ENCODE peak calls at places on chromosomes 16 and 17, in nine cellular contexts. C, K, H, R, B, D, G, M and N are unnamed samples.

GRCh38 chr16:49690778-49691177 is 165.1 kb downstream of the ZNF423 start:
- DNase-seq in K (no peak), M (no peak), C (no peak), H (no peak), B (no peak), D (no peak), R (no peak), G (no peak), N (no peak)

GRCh38 chr16:86392751-86393150 is 117.6 kb upstream of the FOXF1 start:
- DNase-seq in K (peak), C (no peak), M (no peak), B (no peak), H (no peak), R (no peak), D (no peak), G (no peak), N (no peak)

GRCh38 chr17:64007838-64008282 is 9.7 kb downstream of the PRR29 start:
- DNase-seq in K (no peak), C (no peak), D (peak), G (peak), H (no peak), B (no peak), R (no peak), M (no peak), N (no peak)

GRCh38 chr16:80693553-80693952 is 110.8 kb downstream of the CDYL2 start:
- DNase-seq in G (no peak), D (no peak), K (peak), B (no peak), C (no peak), H (no peak), R (no peak), M (no peak), N (no peak)

GRCh38 chr16:50494501-50495491 is 53.4 kb upstream of the NKD1 start:
- DNase-seq in H (no peak), G (no peak), C (no peak), M (no peak), D (no peak), R (no peak), K (no peak), B (no peak), N (no peak)

GRCh38 chr16:67995423-67995822 is 3.9 kb downstream of the DPEP2 start:
- DNase-seq in D (no peak), R (no peak), B (no peak), G (no peak), C (no peak), K (no peak), M (no peak), H (no peak), N (no peak)

GRCh38 chr16:8845699-8846298 is 23.0 kb downstream of the CARHSP1 start:
- DNase-seq in M (no peak), D (no peak), R (no peak), K (no peak), G (no peak), B (no peak), H (no peak), C (no peak), N (no peak)

GRCh38 chr17:6070895-6071511 is 824 bp downstream of the WSCD1 start:
- DNase-seq in B (peak), H (no peak), K (no peak), D (no peak), M (no peak), G (peak), R (no peak), C (no peak), N (no peak)

GRCh38 chr16:27951752-27952151 is 111.8 kb downstream of the GSG1L start:
- DNase-seq in B (no peak), C (no peak), G (no peak), H (no peak), K (peak), R (no peak), M (no peak), D (no peak), N (peak)

GRCh38 chr16:28258571-28258970 is 33.8 kb upstream of the SBK1 start:
- DNase-seq in B (peak), K (peak), M (no peak), H (peak), G (peak), D (no peak), R (no peak), C (no peak), N (no peak)

GRCh38 chr16:82059161-82059982 is 24.3 kb downstream of the HSD17B2 start:
- DNase-seq in B (no peak), K (no peak), R (no peak), C (no peak), H (no peak), G (no peak), M (no peak), D (no peak), N (no peak)

GRCh38 chr17:48882272-48882671 is 10.3 kb upstream of the ATP5MC1 start:
- DNase-seq in H (no peak), G (no peak), M (no peak), R (no peak), K (no peak), C (no peak), B (no peak), D (no peak), N (no peak)

GRCh38 chr16:5852151-5852550 is 754.6 kb upstream of the EEF2KMT start:
- DNase-seq in K (no peak), B (no peak), C (no peak), G (no peak), D (no peak), R (no peak), M (no peak), H (no peak), N (no peak)

GRCh38 chr17:82458885-82459424 is 414 bp downstream of the NARF start:
- DNase-seq in H (no peak), M (no peak), K (peak), R (peak), D (no peak), C (no peak), G (no peak), B (peak), N (no peak)

GRCh38 chr16:52384378-52384777 is 162.6 kb downstream of the TOX3 start:
- DNase-seq in K (no peak), R (no peak), G (no peak), B (no peak), D (no peak), M (no peak), C (no peak), H (no peak), N (no peak)

GRCh38 chr16:25140459-25140858 is 28.9 kb downstream of the LCMT1 start:
- DNase-seq in G (no peak), D (no peak), R (no peak), K (peak), M (no peak), H (no peak), C (peak), B (no peak), N (no peak)

GRCh38 chr17:48611681-48612455 is 1.1 kb upstream of the HOXB7 start:
- DNase-seq in R (no peak), D (peak), C (no peak), B (peak), M (no peak), G (no peak), H (no peak), K (no peak), N (no peak)

GRCh38 chr16:67206129-67206837 is 7.4 kb downstream of the ELMO3 start:
- DNase-seq in M (no peak), C (no peak), G (no peak), D (no peak), B (no peak), K (no peak), H (no peak), R (no peak), N (no peak)

GRCh38 chr16:28609631-28610594 is at the start of gene SULT1A1:
- DNase-seq in H (peak), M (no peak), K (no peak), B (no peak), C (no peak), R (peak), G (peak), D (peak), N (no peak)

GRCh38 chr16:11358531-11358930 is 13.3 kb downstream of the RMI2 start:
- DNase-seq in C (no peak), M (no peak), K (no peak), R (no peak), D (no peak), G (no peak), B (no peak), H (no peak), N (no peak)

GRCh38 chr16:27801259-27801945 is 251.5 kb downstream of the KATNIP start:
- DNase-seq in D (no peak), C (no peak), M (no peak), H (no peak), R (no peak), K (no peak), B (no peak), G (no peak), N (no peak)

GRCh38 chr16:64133396-64133795 is 988.5 kb downstream of the CDH11 start:
- DNase-seq in G (peak), C (no peak), M (no peak), K (no peak), B (no peak), R (no peak), D (no peak), H (no peak), N (no peak)

GRCh38 chr17:76735006-76735405 is 2.1 kb downstream of the SRSF2 start:
- DNase-seq in M (no peak), D (no peak), H (no peak), B (peak), C (no peak), R (no peak), G (no peak), K (peak), N (no peak)

GRCh38 chr17:35765086-35765710 is 4.5 kb downstream of the C17orf50 start:
- DNase-seq in G (peak), D (no peak), H (no peak), R (no peak), M (no peak), B (peak), C (no peak), K (no peak), N (no peak)

GRCh38 chr17:55478971-55479370 is 32.3 kb downstream of the SMIM36 start:
- DNase-seq in K (no peak), C (no peak), R (no peak), M (no peak), D (no peak), H (no peak), B (no peak), G (no peak), N (no peak)

GRCh38 chr17:77476920-77477805 is 336.4 kb downstream of the SEC14L1 start:
- DNase-seq in D (no peak), B (no peak), R (peak), G (peak), H (peak), K (peak), C (peak), M (peak), N (peak)

GRCh38 chr16:84199097-84199496 is 8.1 kb downstream of the ADAD2 start:
- DNase-seq in H (no peak), D (no peak), M (no peak), K (no peak), C (no peak), G (no peak), R (no peak), B (no peak), N (no peak)

GRCh38 chr16:12094537-12095265 is 118.2 kb downstream of the SNX29 start:
- DNase-seq in M (no peak), C (no peak), B (no peak), K (no peak), R (no peak), D (no peak), H (no peak), G (no peak), N (peak)

GRCh38 chr17:38464723-38465419 is 36.6 kb downstream of the ARHGAP23 start:
- DNase-seq in G (peak), K (peak), B (peak), M (no peak), C (peak), R (peak), H (peak), D (no peak), N (peak)

GRCh38 chr16:77603656-77604055 is 118.7 kb upstream of the NUDT7 start:
- DNase-seq in B (no peak), R (no peak), H (no peak), K (no peak), D (no peak), G (no peak), M (no peak), C (no peak), N (no peak)

GRCh38 chr16:88673685-88674398 is 11.0 kb upstream of the MVD start:
- DNase-seq in D (no peak), B (no peak), R (no peak), H (peak), C (no peak), K (no peak), M (no peak), G (no peak), N (no peak)

GRCh38 chr17:8606415-8606814 is 24.1 kb downstream of the MYH10 start:
- DNase-seq in G (no peak), M (no peak), H (peak), B (no peak), K (no peak), D (no peak), R (no peak), C (no peak), N (no peak)

GRCh38 chr17:19986941-19987714 is 9.5 kb upstream of the AKAP10 start:
- DNase-seq in D (peak), G (no peak), M (no peak), R (no peak), K (no peak), B (no peak), C (no peak), H (no peak), N (no peak)

GRCh38 chr17:17177186-17177585 is 28.9 kb downstream of the PLD6 start:
- DNase-seq in D (no peak), M (no peak), R (no peak), C (no peak), G (no peak), B (no peak), H (no peak), K (no peak), N (no peak)

GRCh38 chr17:57068222-57068658 is 16.8 kb upstream of the AKAP1 start:
- DNase-seq in D (peak), M (no peak), C (no peak), B (no peak), G (no peak), H (no peak), K (no peak), R (no peak), N (no peak)

GRCh38 chr16:12766853-12767252 is 36.8 kb downstream of the CPPED1 start:
- DNase-seq in H (no peak), B (no peak), C (no peak), D (no peak), R (no peak), G (no peak), K (no peak), M (no peak), N (no peak)

GRCh38 chr16:53131363-53132071 is 76.7 kb downstream of the CHD9 start:
- DNase-seq in C (peak), D (peak), B (no peak), R (peak), G (peak), H (peak), K (peak), M (peak), N (peak)

GRCh38 chr17:40915199-40915661 is 22.2 kb downstream of the KRT23 start:
- DNase-seq in R (no peak), C (no peak), K (peak), D (no peak), G (no peak), M (no peak), H (no peak), B (no peak), N (no peak)

DNA sequence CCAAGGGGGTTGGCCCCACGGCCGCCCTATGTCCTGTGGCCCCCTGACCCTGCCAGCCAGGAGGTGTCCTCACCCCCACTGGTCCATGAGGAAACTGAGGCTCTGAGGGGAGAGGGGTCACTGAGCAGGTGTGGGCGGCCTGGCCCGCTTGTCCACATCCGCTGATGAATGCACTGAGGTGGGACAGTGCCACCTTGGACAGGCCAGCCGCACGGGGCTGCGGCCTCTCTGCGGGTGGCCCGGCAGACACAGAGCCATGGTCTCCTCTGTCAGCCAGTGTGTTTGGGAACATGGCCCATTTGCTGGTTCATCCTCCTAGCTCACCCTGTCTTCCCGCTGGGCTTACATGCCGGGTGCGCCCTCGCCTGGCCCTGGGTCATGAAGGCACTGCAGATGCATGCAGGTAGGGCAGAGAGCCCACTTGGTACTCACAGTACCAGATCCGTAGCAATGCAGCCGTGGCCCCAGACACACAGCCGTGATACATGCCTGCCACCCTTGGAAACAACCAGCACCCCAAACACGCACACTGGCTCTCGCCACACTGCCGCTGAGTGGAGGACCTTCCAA is 93.9 kb downstream of the ENGASE start:
- DNase-seq in G (no peak), M (no peak), C (no peak), D (no peak), B (no peak), R (no peak), K (no peak), H (no peak), N (no peak)
- TF ChIP-seq CTCF in G (no peak), M (no peak), C (no peak), D (no peak), B (no peak), R (no peak), K (no peak), H (no peak), N (no peak)

DNA sequence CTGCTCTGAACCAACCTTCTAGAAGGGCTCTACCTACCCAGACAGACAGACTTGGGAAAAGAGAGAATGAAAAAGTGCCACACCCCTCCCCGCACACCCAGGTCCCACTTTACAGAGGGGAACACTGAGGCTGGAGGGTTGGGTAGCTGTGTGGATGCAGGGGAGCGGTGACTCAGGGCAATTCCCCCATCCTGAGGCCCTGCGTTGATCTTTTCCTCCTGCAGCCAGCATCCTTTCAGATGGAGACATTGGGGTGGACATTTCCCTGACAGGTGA is 10.0 kb downstream of the CETP start:
- DNase-seq in G (no peak), H (no peak), D (no peak), B (no peak), R (no peak), M (no peak), K (no peak), C (no peak), N (no peak)
- H3K27ac ChIP-seq in G (no peak), H (no peak), D (no peak), B (no peak), R (no peak), M (no peak), K (no peak), C (no peak), N (no peak)

GRCh38 chr17:5019475-5019956 is 15.7 kb downstream of the SLC52A1 start:
- DNase-seq in D (no peak), B (peak), G (no peak), K (peak), R (no peak), C (no peak), M (peak), H (no peak), N (no peak)
- TF ChIP-seq CTCF in D (peak), B (peak), G (no peak), K (peak), R (no peak), C (no peak), M (no peak), H (no peak), N (no peak)

GRCh38 chr17:81032641-81033422 is 2.1 kb upstream of the BAIAP2 start:
- DNase-seq in G (no peak), M (no peak), C (no peak), B (no peak), R (no peak), K (no peak), D (no peak), H (peak), N (no peak)

GRCh38 chr17:81034168-81034777 is 678 bp upstream of the BAIAP2 start:
- DNase-seq in G (no peak), K (no peak), M (no peak), B (peak), C (no peak), D (peak), H (peak), R (no peak), N (no peak)

GRCh38 chr17:81031571-81032550 is 3.1 kb upstream of the BAIAP2 start:
- DNase-seq in M (peak), K (no peak), R (peak), H (peak), C (no peak), B (no peak), G (no peak), D (no peak), N (no peak)

GRCh38 chr17:81034779-81035388 is at the start of gene BAIAP2:
- DNase-seq in R (peak), G (peak), B (peak), M (peak), C (peak), H (peak), D (peak), K (peak), N (peak)

GRCh38 chr17:81033535-81034167 is 1.3 kb upstream of the BAIAP2 start:
- DNase-seq in G (no peak), M (no peak), H (peak), R (no peak), C (no peak), B (no peak), K (no peak), D (no peak), N (no peak)
- H3K27ac ChIP-seq in G (no peak), M (no peak), H (peak), R (peak), C (no peak), B (no peak), K (peak), D (no peak), N (no peak)

GRCh38 chr17:29178750-29179231 is 1.4 kb downstream of the MYO18A start:
- DNase-seq in K (no peak), H (no peak), G (no peak), D (peak), M (no peak), R (no peak), B (no peak), C (no peak), N (peak)

GRCh38 chr17:29177541-29177870 is 2.7 kb downstream of the MYO18A start:
- DNase-seq in H (no peak), R (no peak), C (no peak), G (no peak), B (no peak), K (no peak), D (no peak), M (no peak), N (no peak)

GRCh38 chr17:29175349-29175748 is 4.8 kb downstream of the MYO18A start:
- DNase-seq in R (no peak), B (no peak), C (no peak), K (no peak), H (no peak), G (no peak), M (no peak), D (no peak), N (no peak)

GRCh38 chr17:29177871-29178749 is 2.1 kb downstream of the MYO18A start:
- DNase-seq in K (no peak), D (peak), M (no peak), G (no peak), C (peak), H (peak), R (no peak), B (no peak), N (peak)

DNA sequence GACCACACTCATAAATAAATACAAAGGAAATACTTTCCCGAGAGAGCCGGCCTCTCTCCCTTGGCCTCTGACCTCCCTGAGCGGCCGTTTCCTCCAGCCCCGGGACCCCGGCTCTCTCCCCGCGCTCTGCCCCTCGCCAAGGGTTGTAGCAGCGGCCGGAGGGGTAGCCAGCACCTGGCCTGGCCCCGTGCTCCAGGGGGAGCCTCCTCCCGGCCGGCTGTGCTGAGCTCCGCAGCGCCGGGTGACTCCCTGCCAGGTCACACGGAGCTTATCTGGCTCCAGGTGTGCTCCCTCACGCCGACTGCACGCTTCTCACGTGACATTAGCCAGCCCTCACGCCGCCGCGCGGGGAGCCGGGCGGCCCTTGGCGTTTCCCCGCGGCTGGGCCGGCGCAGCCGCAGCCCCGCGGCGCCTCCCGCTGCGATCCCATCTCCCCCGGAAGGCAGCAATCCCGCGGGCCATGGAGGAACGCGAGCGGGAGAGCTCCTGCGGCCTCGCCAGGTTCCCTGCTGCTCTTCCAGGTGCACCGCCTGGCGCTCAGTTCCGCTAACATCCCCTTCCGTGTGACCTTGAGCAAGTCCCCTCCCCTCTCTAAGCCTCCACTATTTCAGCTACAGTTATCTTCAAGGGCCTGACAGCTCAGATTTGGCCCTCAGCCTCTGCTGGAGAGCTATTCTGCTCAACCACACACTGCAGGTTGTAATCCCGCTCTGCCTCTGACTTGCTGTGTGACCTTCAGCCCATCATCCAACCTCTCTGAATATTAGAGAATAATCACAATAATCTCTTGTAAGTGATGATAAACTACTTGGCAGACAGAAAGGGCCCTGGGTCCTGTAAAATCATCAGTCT is 3.5 kb downstream of the MYO18A start:
- DNase-seq in B (peak), G (peak), R (peak), H (peak), M (peak), D (peak), K (peak), C (peak), N (no peak)
- TF ChIP-seq CTCF in B (no peak), G (no peak), R (no peak), H (no peak), M (no peak), D (no peak), K (no peak), C (no peak), N (no peak)

GRCh38 chr17:3009411-3009920 is 53.9 kb downstream of the OR1D5 start:
- DNase-seq in R (peak), H (no peak), G (no peak), M (no peak), B (no peak), D (no peak), C (no peak), K (no peak), N (no peak)
- H3K27ac ChIP-seq in R (no peak), H (no peak), G (no peak), M (no peak), B (no peak), D (no peak), C (no peak), K (no peak), N (no peak)